ENCODE peak calls at places on chromosomes 11 and 22, in seven cellular contexts. R is naive thymus-derived CD4-positive, alpha-beta T cell; L is HFF-Myc; K is HEK293T; F is renal cortical epithelial cell; H is left ventricle myocardium inferior; I is GM06990. M is an unnamed sample.

GRCh38 chr11:82523141-82523540 is 210.5 kb downstream of the FAM181B start:
- DNase-seq in R (no peak), L (no peak), K (no peak), F (no peak), H (no peak), I (no peak), M (no peak)

GRCh38 chr11:2868604-2869526 is 16.7 kb downstream of the CDKN1C start:
- DNase-seq in R (no peak), L (no peak), K (no peak), F (no peak), H (no peak), I (no peak), M (no peak)

GRCh38 chr11:104352036-104352435 is 188.1 kb upstream of the PDGFD start:
- DNase-seq in R (no peak), L (no peak), K (no peak), F (peak), H (no peak), I (no peak), M (no peak)

GRCh38 chr11:95831198-95831883 is 41.0 kb downstream of the CEP57 start:
- DNase-seq in R (no peak), L (peak), K (no peak), F (peak), H (no peak), I (no peak), M (no peak)

GRCh38 chr11:23278121-23278520 is 417.8 kb upstream of the CCDC179 start:
- DNase-seq in R (no peak), L (peak), K (no peak), F (peak), H (no peak), I (no peak), M (no peak)

GRCh38 chr11:121630041-121630440 is 177.3 kb upstream of the SORL1-AS1 start:
- DNase-seq in R (no peak), L (peak), K (no peak), F (peak), H (no peak), I (no peak), M (peak)

GRCh38 chr11:10139656-10140055 is 154.4 kb downstream of the SBF2 start:
- DNase-seq in R (no peak), L (no peak), K (no peak), F (peak), H (no peak), I (no peak), M (peak)

GRCh38 chr11:110525883-110526282 is 96.1 kb downstream of the FDX1 start:
- DNase-seq in R (no peak), L (peak), K (no peak), F (peak), H (no peak), I (no peak), M (no peak)

GRCh38 chr11:57001674-57002401 is 13.1 kb downstream of the OR5AK2 start:
- DNase-seq in R (no peak), L (no peak), K (no peak), F (no peak), H (no peak), I (no peak), M (no peak)

GRCh38 chr11:26065944-26066343 is 266.0 kb upstream of the ANO3 start:
- DNase-seq in R (no peak), L (no peak), K (no peak), F (no peak), H (no peak), I (no peak), M (no peak)

GRCh38 chr22:29799217-29799680 is 32.1 kb downstream of the UQCR10 start:
- DNase-seq in R (no peak), L (peak), K (no peak), F (peak), H (peak), I (no peak), M (peak)

GRCh38 chr11:305834-306211 is 1.8 kb upstream of the IFITM2 start:
- DNase-seq in R (no peak), L (no peak), K (no peak), F (no peak), H (no peak), I (no peak), M (no peak)

GRCh38 chr11:36010010-36010740 is 66.3 kb downstream of the LDLRAD3 start:
- DNase-seq in R (no peak), L (no peak), K (no peak), F (no peak), H (no peak), I (no peak), M (no peak)

GRCh38 chr22:44147036-44147645 is 33.6 kb upstream of the PARVG start:
- DNase-seq in R (no peak), L (no peak), K (no peak), F (no peak), H (no peak), I (no peak), M (no peak)

GRCh38 chr11:63829823-63830489 is 9.0 kb upstream of the MARK2 start:
- DNase-seq in R (no peak), L (peak), K (peak), F (no peak), H (no peak), I (no peak), M (no peak)

GRCh38 chr22:49302150-49302460 is 525.6 kb downstream of the BRD1 start:
- DNase-seq in R (no peak), L (no peak), K (no peak), F (no peak), H (no peak), I (no peak), M (no peak)

GRCh38 chr11:76783901-76784813 is 1.0 kb downstream of the TSKU start:
- DNase-seq in R (no peak), L (no peak), K (peak), F (peak), H (peak), I (no peak), M (peak)

GRCh38 chr11:57567210-57567511 is 311 bp downstream of the UBE2L6 start:
- DNase-seq in R (peak), L (no peak), K (no peak), F (no peak), H (no peak), I (no peak), M (no peak)

GRCh38 chr11:19849107-19849789 is 136.6 kb downstream of the NAV2 start:
- DNase-seq in R (no peak), L (no peak), K (no peak), F (no peak), H (peak), I (no peak), M (no peak)

GRCh38 chr11:36726420-36726819 is 128.4 kb upstream of the RAG2 start:
- DNase-seq in R (no peak), L (no peak), K (no peak), F (no peak), H (no peak), I (no peak), M (no peak)

GRCh38 chr11:81913793-81914192 is 819.9 kb downstream of the FAM181B start:
- DNase-seq in R (no peak), L (no peak), K (no peak), F (no peak), H (no peak), I (no peak), M (no peak)

GRCh38 chr11:114180301-114181055 is 115.7 kb upstream of the NNMT start:
- DNase-seq in R (no peak), L (no peak), K (no peak), F (peak), H (no peak), I (no peak), M (no peak)

GRCh38 chr11:101915811-101916291 is 471 bp downstream of the ANGPTL5 start:
- DNase-seq in R (no peak), L (no peak), K (no peak), F (peak), H (no peak), I (peak), M (no peak)

GRCh38 chr11:33588056-33588455 is 112.6 kb downstream of the C11orf91 start:
- DNase-seq in R (no peak), L (no peak), K (no peak), F (no peak), H (no peak), I (no peak), M (no peak)

GRCh38 chr11:79400717-79401330 is 40.0 kb downstream of the TENM4 start:
- DNase-seq in R (no peak), L (peak), K (peak), F (peak), H (peak), I (no peak), M (no peak)

GRCh38 chr11:27296406-27296994 is 66.5 kb downstream of the CCDC34 start:
- DNase-seq in R (no peak), L (no peak), K (peak), F (peak), H (no peak), I (no peak), M (peak)

M was measured in pulmonary artery endothelial cell.